ENCODE peak calls at places on chromosomes 5 and 9, in four cellular contexts. U is endothelial cell of umbilical vein, H is GM12878, D is sigmoid colon. C is an unnamed sample.

GRCh38 chr9:5389109-5389732 is 48.5 kb downstream of the PLGRKT start:
- DNase-seq in U (no peak), H (peak), D (no peak), C (no peak)

GRCh38 chr5:157049605-157050004 is 9.3 kb downstream of the HAVCR1 start:
- DNase-seq in U (no peak), H (no peak), D (no peak), C (no peak)

GRCh38 chr5:52922384-52922783 is 66.8 kb upstream of the ITGA2 start:
- DNase-seq in U (peak), H (no peak), D (peak), C (no peak)

GRCh38 chr5:135859656-135860055 is 25.2 kb downstream of the SLC25A48 start:
- DNase-seq in U (no peak), H (no peak), D (no peak), C (no peak)

GRCh38 chr9:24912767-24913166 is 367.1 kb upstream of the IZUMO3 start:
- DNase-seq in U (peak), H (no peak), D (no peak), C (no peak)

GRCh38 chr5:32138839-32139493 is 35.2 kb downstream of the GOLPH3 start:
- DNase-seq in U (no peak), H (no peak), D (no peak), C (no peak)

GRCh38 chr5:120479066-120479465 is 15.0 kb downstream of the PRR16 start:
- DNase-seq in U (no peak), H (no peak), D (no peak), C (no peak)

GRCh38 chr9:127106493-127106855 is 16.0 kb downstream of the ANGPTL2 start:
- DNase-seq in U (no peak), H (no peak), D (no peak), C (no peak)

GRCh38 chr5:134003957-134004625 is 684 bp downstream of the VDAC1 start:
- DNase-seq in U (peak), H (no peak), D (peak), C (peak)

GRCh38 chr5:180817847-180818246 is 15.2 kb upstream of the MGAT1 start:
- DNase-seq in U (no peak), H (no peak), D (peak), C (no peak)

GRCh38 chr9:109124089-109124488 is 4.3 kb upstream of the TMEM245 start:
- DNase-seq in U (no peak), H (no peak), D (no peak), C (no peak)

GRCh38 chr9:21549251-21549765 is 67.2 kb upstream of the IFNE start:
- DNase-seq in U (peak), H (no peak), D (no peak), C (no peak)

GRCh38 chr5:180847053-180847452 is 14.0 kb downstream of the ZFP62 start:
- DNase-seq in U (no peak), H (no peak), D (no peak), C (no peak)

GRCh38 chr5:17944046-17944445 is 309.8 kb downstream of the TAF11L14 start:
- DNase-seq in U (no peak), H (no peak), D (no peak), C (no peak)

GRCh38 chr5:74442466-74442865 is 198.1 kb downstream of the ENC1 start:
- DNase-seq in U (no peak), H (no peak), D (no peak), C (no peak)

GRCh38 chr5:107840592-107840991 is 169.9 kb upstream of the EFNA5 start:
- DNase-seq in U (no peak), H (no peak), D (no peak), C (no peak)

GRCh38 chr5:39650234-39650816 is 225.5 kb upstream of the DAB2 start:
- DNase-seq in U (peak), H (no peak), D (no peak), C (no peak)

GRCh38 chr9:33124716-33125378 is 42.3 kb downstream of the B4GALT1 start:
- DNase-seq in U (no peak), H (no peak), D (no peak), C (no peak)

GRCh38 chr9:93252116-93252780 is 68.3 kb downstream of the WNK2 start:
- DNase-seq in U (no peak), H (no peak), D (peak), C (no peak)

GRCh38 chr5:157253547-157253946 is 12.4 kb upstream of the CYFIP2 start:
- DNase-seq in U (peak), H (no peak), D (no peak), C (no peak)

GRCh38 chr5:157516016-157516415 is 56.0 kb downstream of the NIPAL4 start:
- DNase-seq in U (no peak), H (no peak), D (no peak), C (no peak)

GRCh38 chr9:127183814-127184582 is 61.6 kb upstream of the ANGPTL2 start:
- DNase-seq in U (peak), H (peak), D (peak), C (peak)

GRCh38 chr5:2902742-2903297 is 151.3 kb upstream of the IRX2 start:
- DNase-seq in U (no peak), H (no peak), D (no peak), C (no peak)

GRCh38 chr5:174872271-174872670 is 147.9 kb downstream of the MSX2 start:
- DNase-seq in U (no peak), H (no peak), D (no peak), C (no peak)

GRCh38 chr5:9222054-9222738 is 323.7 kb downstream of the SEMA5A start:
- DNase-seq in U (no peak), H (no peak), D (no peak), C (no peak)

GRCh38 chr5:13664377-13664776 is 280.1 kb downstream of the DNAH5 start:
- DNase-seq in U (peak), H (no peak), D (no peak), C (no peak)

GRCh38 chr5:150444770-150445169 is 4.8 kb downstream of the RPS14 start:
- DNase-seq in U (no peak), H (no peak), D (no peak), C (no peak)

GRCh38 chr5:150440948-150441812 is 8.4 kb downstream of the RPS14 start:
- DNase-seq in U (no peak), H (no peak), D (no peak), C (no peak)

GRCh38 chr5:150442699-150443080 is 6.8 kb downstream of the RPS14 start:
- DNase-seq in U (no peak), H (no peak), D (no peak), C (no peak)

GRCh38 chr5:150443242-150444075 is 6.1 kb downstream of the RPS14 start:
- DNase-seq in U (no peak), H (no peak), D (no peak), C (no peak)

DNA sequence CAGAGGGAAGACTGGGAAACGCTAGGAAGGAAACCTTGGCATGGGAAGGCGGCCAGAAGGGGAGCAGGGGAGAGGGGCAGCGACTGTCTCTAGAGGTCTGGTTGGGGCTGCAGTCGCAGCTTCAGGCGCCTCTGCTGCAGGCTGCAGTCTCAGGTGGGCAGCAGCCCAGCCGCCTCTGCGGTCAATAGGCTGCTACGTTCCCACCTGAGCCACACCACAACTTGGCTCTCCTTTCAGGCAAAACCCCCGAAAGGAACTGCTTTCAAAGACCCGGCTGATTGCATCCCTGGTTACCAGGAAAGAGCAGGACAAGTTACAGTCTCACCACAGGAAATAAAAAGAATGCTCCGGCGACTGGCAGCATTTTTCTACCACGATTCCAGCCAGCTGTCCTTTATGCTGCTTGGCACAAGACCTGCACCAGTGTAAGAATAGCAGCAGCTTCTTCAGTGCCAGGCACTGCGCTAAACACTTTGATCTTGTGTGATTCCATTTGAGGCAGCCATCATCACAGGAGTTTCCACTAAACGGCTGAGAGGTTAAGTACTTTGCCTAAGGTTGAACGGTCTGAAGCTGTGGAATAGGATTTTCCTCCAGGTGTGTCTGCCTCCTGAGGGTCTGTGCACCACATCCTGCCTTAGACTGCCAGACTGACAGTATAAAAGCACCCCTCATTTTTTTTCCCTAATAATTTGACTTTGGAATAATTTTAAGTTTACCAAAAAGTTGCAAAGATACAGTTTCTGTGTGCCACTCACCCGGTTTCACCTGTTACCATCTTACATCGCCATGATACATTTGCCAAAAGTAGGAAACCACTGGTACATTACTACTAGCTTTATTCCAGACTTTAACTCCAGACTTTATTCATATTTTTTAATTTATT is 7.5 kb downstream of the RPS14 start:
- DNase-seq in U (peak), H (no peak), D (no peak), C (no peak)
- TF ChIP-seq POLR2AphosphoS5 in U (no peak), H (no peak), D (no peak), C (peak)

GRCh38 chr9:99819484-99820329 is 2.0 kb upstream of the NR4A3 start:
- DNase-seq in U (peak), H (peak), D (peak), C (peak)
- TF ChIP-seq POLR2AphosphoS5 in U (peak), H (peak), D (peak), C (peak)

DNA sequence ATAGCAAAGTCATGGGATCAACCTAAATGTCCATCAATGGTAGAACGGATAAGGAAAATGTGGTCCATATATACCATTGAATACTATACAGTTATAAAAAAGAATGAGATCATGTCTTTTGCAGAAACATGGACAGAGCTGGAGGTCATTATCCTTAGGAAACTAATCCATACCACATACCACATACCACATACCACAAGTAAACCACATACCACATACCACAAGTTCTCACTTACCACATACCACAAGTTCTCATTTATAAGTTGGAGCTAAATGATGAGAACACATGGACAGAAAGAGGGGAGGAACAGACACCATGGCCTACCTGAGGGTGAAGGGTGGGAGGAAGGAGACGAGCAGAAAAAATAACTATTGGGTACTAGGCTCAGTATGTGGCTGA is 154.6 kb upstream of the GHR start:
- DNase-seq in U (no peak), H (no peak), D (no peak), C (no peak)
- TF ChIP-seq POLR2AphosphoS5 in U (no peak), H (no peak), D (no peak), C (no peak)

GRCh38 chr5:54643679-54644078 is 126.1 kb downstream of the SNX18 start:
- DNase-seq in U (peak), H (no peak), D (no peak), C (no peak)

GRCh38 chr5:54645888-54646284 is 128.3 kb downstream of the SNX18 start:
- DNase-seq in U (no peak), H (no peak), D (no peak), C (no peak)

GRCh38 chr5:54649041-54649504 is 131.5 kb downstream of the SNX18 start:
- DNase-seq in U (no peak), H (no peak), D (no peak), C (no peak)

GRCh38 chr5:54644226-54644625 is 126.7 kb downstream of the SNX18 start:
- DNase-seq in U (peak), H (no peak), D (no peak), C (no peak)

GRCh38 chr5:54646285-54647101 is 128.9 kb downstream of the SNX18 start:
- DNase-seq in U (peak), H (peak), D (peak), C (peak)
- TF ChIP-seq POLR2AphosphoS5 in U (no peak), H (no peak), D (peak), C (no peak)

DNA sequence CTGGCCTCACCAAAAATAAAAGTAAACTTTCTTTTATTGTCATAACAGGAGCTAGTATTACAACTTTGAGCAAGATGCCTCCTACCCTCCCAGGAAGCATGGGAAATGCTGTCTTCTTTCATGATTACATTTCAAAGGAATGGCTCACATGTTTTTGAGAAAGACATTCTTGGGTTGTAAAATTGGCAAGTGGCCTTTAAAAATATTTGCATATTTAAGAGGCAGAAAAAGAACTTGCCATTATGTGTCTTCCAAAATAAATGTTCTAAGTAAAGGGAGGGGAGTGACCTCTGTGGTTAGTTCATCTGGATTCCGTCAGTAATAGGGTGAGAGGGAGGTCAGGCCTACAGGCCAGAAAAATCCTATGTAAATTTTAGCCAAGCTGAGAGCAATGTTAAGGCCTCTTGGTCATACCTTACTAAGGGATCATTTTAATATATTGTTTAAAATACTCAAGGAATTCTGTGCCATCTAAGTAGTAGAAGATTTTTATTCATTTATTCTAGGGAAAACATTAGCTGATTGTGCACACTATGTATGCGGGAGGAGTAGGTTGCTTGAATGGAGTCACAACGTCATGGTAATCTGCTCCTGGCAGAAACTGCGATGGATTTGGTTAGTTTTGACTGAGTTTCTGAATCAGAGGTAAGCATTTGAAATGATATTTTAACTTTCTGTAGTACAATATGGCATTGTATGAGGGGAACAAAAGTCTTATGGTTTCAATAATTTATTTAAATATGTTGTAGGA is 1485.7 kb upstream of the CDH9 start:
- DNase-seq in U (peak), H (no peak), D (no peak), C (no peak)
- TF ChIP-seq POLR2AphosphoS5 in U (no peak), H (no peak), D (no peak), C (no peak)

GRCh38 chr9:86948153-86948929 is 1.0 kb upstream of the GAS1 start:
- DNase-seq in U (peak), H (no peak), D (peak), C (peak)
- TF ChIP-seq POLR2AphosphoS5 in U (no peak), H (no peak), D (peak), C (no peak)

GRCh38 chr5:172770374-172770674 is 671 bp downstream of the DUSP1 start:
- DNase-seq in U (no peak), H (no peak), D (no peak), C (no peak)

GRCh38 chr5:172768573-172769323 is 2.2 kb downstream of the DUSP1 start:
- DNase-seq in U (peak), H (no peak), D (no peak), C (no peak)

GRCh38 chr5:172770675-172771438 is at the start of gene DUSP1:
- DNase-seq in U (peak), H (no peak), D (peak), C (peak)

GRCh38 chr5:172769324-172769597 is 1.7 kb downstream of the DUSP1 start:
- DNase-seq in U (no peak), H (no peak), D (no peak), C (no peak)

GRCh38 chr5:172769598-172770373 is 1.2 kb downstream of the DUSP1 start:
- DNase-seq in U (peak), H (no peak), D (peak), C (no peak)
- TF ChIP-seq POLR2AphosphoS5 in U (peak), H (peak), D (peak), C (no peak)

C was measured in GM12892.